ENCODE peak calls at places on chromosome 12, in four cellular contexts. F, D, W and T are unnamed samples.

GRCh38 chr12:28857327-28857726 is 291.8 kb upstream of the FAR2 start:
- ATAC-seq in F (no peak), D (no peak), W (no peak), T (no peak)

GRCh38 chr12:84732941-84733340 is 179.7 kb downstream of the SLC6A15 start:
- ATAC-seq in F (no peak), D (no peak), W (no peak), T (no peak)

GRCh38 chr12:49809369-49810158 is 18.6 kb downstream of the NCKAP5L start:
- ATAC-seq in F (peak; percentile 40), D (no peak), W (no peak), T (peak; percentile 65)

GRCh38 chr12:72272731-72273498 is 745 bp downstream of the TRHDE start:
- ATAC-seq in F (peak; percentile 12), D (no peak), W (no peak), T (no peak)

GRCh38 chr12:8913702-8914032 is 642 bp upstream of the PHC1 start:
- ATAC-seq in F (no peak), D (no peak), W (no peak), T (no peak)

GRCh38 chr12:43733687-43734086 is 24.9 kb downstream of the PUS7L start:
- ATAC-seq in F (no peak), D (no peak), W (no peak), T (no peak)

GRCh38 chr12:124520896-124521295 is 46.5 kb downstream of the NCOR2 start:
- ATAC-seq in F (no peak), D (no peak), W (no peak), T (no peak)

GRCh38 chr12:65343801-65344200 is 65.3 kb downstream of the MSRB3 start:
- ATAC-seq in F (no peak), D (no peak), W (no peak), T (no peak)

GRCh38 chr12:69546693-69547438 is 38.4 kb upstream of the CCT2 start:
- ATAC-seq in F (no peak), D (no peak), W (no peak), T (no peak)

GRCh38 chr12:78164154-78164553 is 333.5 kb downstream of the NAV3 start:
- ATAC-seq in F (no peak), D (no peak), W (no peak), T (no peak)

GRCh38 chr12:61993734-61994345 is 266.4 kb upstream of the USP15 start:
- ATAC-seq in F (peak; percentile 92), D (peak; percentile 73), W (peak; percentile 91), T (no peak)

DNA sequence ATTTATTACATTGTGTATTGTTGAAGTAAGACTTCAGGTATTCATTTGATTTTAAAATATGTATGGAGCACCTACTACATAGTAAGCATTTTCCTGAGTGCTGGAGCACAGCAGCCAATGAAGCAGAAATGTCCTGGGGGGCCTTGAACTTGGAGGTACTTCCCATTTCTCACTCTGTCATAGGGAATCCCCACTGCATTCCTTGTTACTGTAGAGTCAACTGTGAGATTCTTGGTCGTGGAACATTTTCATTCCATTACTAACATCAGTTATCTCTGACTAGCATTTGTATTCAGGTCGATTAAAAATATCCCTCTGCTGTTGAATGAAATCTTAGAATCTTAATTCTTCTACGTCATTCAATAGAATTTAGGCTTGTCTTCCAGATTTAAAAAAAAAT is 66.7 kb downstream of the PDE3A start:
- ATAC-seq in F (peak; percentile 46), D (no peak), W (no peak), T (no peak)
- TF ChIP-seq POLR2AphosphoS5 in F (no peak), D (no peak), W (no peak), T (no peak)

GRCh38 chr12:52209321-52209720 is 17.5 kb upstream of the KRT80 start:
- ATAC-seq in F (no peak), D (no peak), W (no peak), T (no peak)
- H3K27me3 ChIP-seq in F (no peaks in the 10 kb centered on the region), D (peaks cover 12% of the 10 kb centered on the region), W (peaks cover 13% of the 10 kb centered on the region), T (peaks cover 11% of the 10 kb centered on the region)

GRCh38 chr12:117166107-117166506 is 24.2 kb downstream of the FBXO21 start:
- ATAC-seq in F (no peak), D (no peak), W (no peak), T (no peak)

GRCh38 chr12:117165342-117165741 is 24.9 kb downstream of the FBXO21 start:
- ATAC-seq in F (no peak), D (no peak), W (no peak), T (no peak)

GRCh38 chr12:117169548-117169947 is 20.7 kb downstream of the FBXO21 start:
- ATAC-seq in F (no peak), D (no peak), W (no peak), T (no peak)

GRCh38 chr12:117168976-117169375 is 21.3 kb downstream of the FBXO21 start:
- ATAC-seq in F (no peak), D (no peak), W (no peak), T (no peak)

GRCh38 chr12:117167769-117168168 is 22.5 kb downstream of the FBXO21 start:
- ATAC-seq in F (no peak), D (no peak), W (no peak), T (no peak)
- TF ChIP-seq POLR2AphosphoS5 in F (no peak), D (no peak), W (no peak), T (no peak)

DNA sequence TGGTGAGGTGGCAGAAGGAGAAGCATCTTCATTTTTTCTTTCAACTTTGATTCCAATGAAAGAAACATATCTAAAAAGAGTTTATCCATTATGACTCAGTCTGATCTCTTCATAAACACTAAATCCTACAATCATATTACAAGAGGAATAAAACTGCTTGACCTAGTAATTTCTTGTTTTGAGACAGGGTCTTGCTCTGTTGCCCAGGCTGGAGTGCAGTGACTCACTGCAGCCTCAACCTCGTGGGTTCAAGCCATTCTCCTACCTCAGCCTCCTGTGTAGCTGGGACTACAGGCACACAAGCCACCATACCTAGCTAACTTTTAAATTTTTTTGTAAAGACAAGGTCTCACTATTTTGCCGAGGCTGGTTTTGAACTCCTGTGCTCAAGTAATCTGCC is 147.2 kb downstream of the NDUFA12 start:
- ATAC-seq in F (no peak), D (no peak), W (no peak), T (no peak)
- H3K27me3 ChIP-seq in F (no peaks in the 10 kb centered on the region), D (peaks cover 5% of the 10 kb centered on the region), W (no peaks in the 10 kb centered on the region), T (no peaks in the 10 kb centered on the region)

DNA sequence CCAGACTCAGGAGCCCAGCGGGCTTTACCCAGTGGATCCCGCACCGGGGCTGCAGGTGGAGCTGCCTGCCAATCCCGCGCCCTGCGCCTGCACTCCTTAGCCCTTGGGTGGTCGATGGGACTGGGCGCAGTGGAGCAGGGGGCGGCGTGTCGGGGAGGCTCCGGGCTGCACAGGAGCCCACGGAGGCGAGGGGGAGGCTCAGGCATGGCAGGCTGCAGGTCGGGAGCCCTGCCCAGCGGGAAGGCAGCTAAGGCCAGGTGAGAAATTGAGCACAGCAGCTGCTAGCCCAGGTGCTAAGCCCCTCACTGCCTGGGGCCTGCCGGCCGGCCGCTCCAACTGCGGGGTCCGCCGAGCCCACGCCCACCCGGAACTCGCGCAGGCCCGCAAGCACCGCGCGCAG is 50.1 kb downstream of the RMST start:
- ATAC-seq in F (peak; percentile 27), D (no peak), W (no peak), T (no peak)
- TF ChIP-seq POLR2AphosphoS5 in F (no peak), D (no peak), W (no peak), T (no peak)